ENCODE peak calls at places on chromosomes 1 and 21, in seven cellular contexts. B is kidney, G is BE2C, A is H1, R is tibial nerve, U is fibroblast of lung, H is left ventricle myocardium inferior. F is an unnamed sample.

GRCh38 chr1:43554444-43554992 is 23.8 kb downstream of the PTPRF start:
- DNase-seq in R (no peak), U (peak; percentile 53), A (no peak), H (no peak), B (no peak), G (no peak), F (peak; percentile 42)

GRCh38 chr1:184289825-184290550 is 96.8 kb upstream of the C1orf21 start:
- DNase-seq in U (no peak), A (no peak), G (no peak), B (no peak), R (no peak), H (no peak), F (no peak)

GRCh38 chr1:118947790-118948189 is 40.4 kb downstream of the TBX15 start:
- DNase-seq in B (no peak), G (no peak), R (no peak), U (peak; percentile 79), A (no peak), H (no peak), F (no peak)

GRCh38 chr1:234926574-234927311 is 201.9 kb downstream of the TOMM20 start:
- DNase-seq in G (no peak), U (no peak), B (no peak), A (no peak), R (no peak), H (no peak), F (peak; percentile 32)

GRCh38 chr1:214429951-214430742 is 121.3 kb downstream of the PTPN14 start:
- DNase-seq in R (no peak), H (no peak), A (no peak), B (no peak), U (peak; percentile 78), G (no peak), F (no peak)

GRCh38 chr21:19244502-19245187 is 841.1 kb upstream of the TMPRSS15 start:
- DNase-seq in U (no peak), A (no peak), B (peak; percentile 43), G (no peak), H (no peak), R (no peak), F (no peak)

GRCh38 chr1:18681423-18681835 is 50.8 kb downstream of the PAX7 start:
- DNase-seq in U (peak; percentile 26), R (no peak), H (no peak), A (no peak), G (no peak), B (no peak), F (peak; percentile 39)

GRCh38 chr1:3922201-3922725 is 22.2 kb upstream of the C1orf174 start:
- DNase-seq in B (no peak), R (no peak), U (no peak), H (no peak), G (no peak), A (no peak), F (peak; percentile 42)

GRCh38 chr1:152501704-152502103 is 8.9 kb upstream of the LCE5A start:
- DNase-seq in R (no peak), G (no peak), B (no peak), U (no peak), A (no peak), H (no peak), F (no peak)

GRCh38 chr1:33147997-33148314 is 33.9 kb downstream of the TRIM62 start:
- DNase-seq in R (no peak), U (no peak), H (no peak), G (peak; percentile 25), B (no peak), A (no peak), F (no peak)

GRCh38 chr1:3431266-3431665 is 23.2 kb upstream of the ARHGEF16 start:
- DNase-seq in R (no peak), G (peak; percentile 30), A (no peak), U (no peak), H (no peak), B (peak; percentile 37), F (no peak)

GRCh38 chr1:37741130-37741529 is 23.8 kb downstream of the EPHA10 start:
- DNase-seq in R (no peak), A (no peak), B (no peak), H (no peak), U (peak; percentile 20), G (no peak), F (no peak)

GRCh38 chr1:53500184-53501064 is 41.2 kb downstream of the DMRTB1 start:
- DNase-seq in H (no peak), R (no peak), B (peak; percentile 58), A (no peak), U (no peak), G (no peak), F (no peak)

GRCh38 chr1:173862769-173863223 is 5.0 kb downstream of the GAS5 start:
- DNase-seq in U (no peak), G (no peak), R (no peak), B (no peak), A (no peak), H (no peak), F (no peak)

GRCh38 chr1:202259705-202260104 is 66.1 kb downstream of the LGR6 start:
- DNase-seq in B (peak; percentile 18), A (peak; percentile 36), U (no peak), R (no peak), H (no peak), G (no peak), F (no peak)

GRCh38 chr1:19577001-19577400 is 67.1 kb upstream of the NBL1 start:
- DNase-seq in G (no peak), H (no peak), U (peak; percentile 31), A (no peak), R (no peak), B (no peak), F (no peak)

GRCh38 chr1:117780981-117781475 is 148.4 kb downstream of the GDAP2 start:
- DNase-seq in G (peak; percentile 66), B (no peak), R (no peak), H (no peak), A (no peak), U (no peak), F (no peak)

GRCh38 chr1:117782056-117782455 is 147.4 kb downstream of the GDAP2 start:
- DNase-seq in H (no peak), B (no peak), G (no peak), U (no peak), A (no peak), R (no peak), F (no peak)

GRCh38 chr1:117783586-117784396 is 145.6 kb downstream of the GDAP2 start:
- DNase-seq in B (no peak), H (no peak), A (no peak), U (no peak), G (no peak), R (no peak), F (no peak)

GRCh38 chr1:117779364-117779763 is 150.1 kb downstream of the GDAP2 start:
- DNase-seq in H (no peak), G (no peak), R (no peak), U (no peak), B (no peak), A (no peak), F (no peak)
- H3K4me1 ChIP-seq in H (peaks cover 16% of the 10 kb centered on the region), G (peaks cover 24% of the 10 kb centered on the region), R (no peaks in the 10 kb centered on the region), U (no peaks in the 10 kb centered on the region), B (no peaks in the 10 kb centered on the region), A (no peaks in the 10 kb centered on the region), F (no peaks in the 10 kb centered on the region)

GRCh38 chr1:9316512-9316911 is 23.8 kb downstream of the SPSB1 start:
- DNase-seq in A (no peak), U (no peak), R (no peak), G (no peak), B (no peak), H (no peak), F (no peak)

GRCh38 chr1:9316080-9316444 is 23.4 kb downstream of the SPSB1 start:
- DNase-seq in R (no peak), U (no peak), A (no peak), H (no peak), G (no peak), B (no peak), F (no peak)

GRCh38 chr1:9315411-9316079 is 22.9 kb downstream of the SPSB1 start:
- DNase-seq in U (peak; percentile 89), H (peak; percentile 13), A (no peak), G (no peak), B (no peak), R (no peak), F (no peak)

GRCh38 chr1:9317591-9318331 is 25.1 kb downstream of the SPSB1 start:
- DNase-seq in B (no peak), U (peak; percentile 80), G (no peak), R (no peak), H (peak; percentile 34), A (no peak), F (no peak)

DNA sequence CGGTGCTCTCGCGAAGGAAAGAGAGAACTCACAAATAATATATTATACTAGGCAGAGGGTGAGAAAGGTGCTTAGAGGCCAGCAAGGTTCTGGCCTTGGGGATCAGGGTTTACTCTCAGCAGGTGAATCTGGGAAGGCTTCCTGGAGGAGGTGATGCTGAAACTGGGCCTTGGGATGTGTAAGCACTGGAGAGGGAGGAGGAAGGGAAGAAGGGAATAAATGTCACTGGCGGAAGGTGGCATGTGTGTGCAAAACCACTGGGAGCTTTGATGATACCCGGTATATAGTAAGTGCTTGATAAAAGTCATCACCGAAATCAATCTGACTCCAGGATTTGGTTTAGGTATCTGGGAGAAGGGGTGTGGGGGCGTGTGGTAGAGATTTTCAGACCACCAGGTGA is 24.4 kb downstream of the SPSB1 start:
- DNase-seq in G (no peak), U (no peak), A (no peak), H (no peak), B (no peak), R (no peak), F (no peak)
- H3K4me1 ChIP-seq in G (no peaks in the 10 kb centered on the region), U (peaks cover 26% of the 10 kb centered on the region), A (peaks cover 37% of the 10 kb centered on the region), H (peaks cover 53% of the 10 kb centered on the region), B (peaks cover 21% of the 10 kb centered on the region), R (peaks cover 18% of the 10 kb centered on the region), F (peaks cover 13% of the 10 kb centered on the region)

GRCh38 chr1:193538690-193539089 is 352.3 kb upstream of the B3GALT2 start:
- DNase-seq in U (no peak), G (no peak), A (no peak), B (no peak), H (no peak), R (no peak), F (no peak)

GRCh38 chr1:193540511-193540910 is 354.1 kb upstream of the B3GALT2 start:
- DNase-seq in H (no peak), A (no peak), U (no peak), B (no peak), G (no peak), R (no peak), F (no peak)

GRCh38 chr1:193539731-193540459 is 353.5 kb upstream of the B3GALT2 start:
- DNase-seq in G (no peak), U (no peak), B (no peak), R (no peak), A (no peak), H (no peak), F (no peak)

GRCh38 chr1:193537266-193538003 is 351.0 kb upstream of the B3GALT2 start:
- DNase-seq in G (no peak), R (no peak), U (no peak), B (no peak), H (no peak), A (no peak), F (peak; percentile 46)

DNA sequence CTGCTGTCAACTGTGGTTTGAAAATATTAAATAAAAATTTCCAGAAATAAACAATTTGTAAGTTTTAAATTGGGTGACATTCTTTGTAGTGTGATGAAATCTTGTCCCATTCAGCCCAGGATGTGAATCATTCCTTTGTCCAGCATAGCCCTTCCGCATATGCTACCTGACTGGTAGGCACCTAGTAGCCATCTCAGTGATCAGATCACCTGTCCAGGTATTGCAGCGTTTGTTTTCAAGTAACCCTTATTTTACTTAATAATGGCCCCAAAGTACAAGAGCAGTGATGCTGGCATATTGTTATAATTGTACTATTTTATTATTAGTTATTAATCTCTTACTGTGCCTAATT is 351.6 kb upstream of the B3GALT2 start:
- DNase-seq in H (no peak), U (no peak), A (no peak), R (no peak), G (no peak), B (no peak), F (no peak)
- H3K4me1 ChIP-seq in H (no peaks in the 10 kb centered on the region), U (no peaks in the 10 kb centered on the region), A (peaks cover 3% of the 10 kb centered on the region), R (no peaks in the 10 kb centered on the region), G (no peaks in the 10 kb centered on the region), B (no peaks in the 10 kb centered on the region), F (no peaks in the 10 kb centered on the region)

GRCh38 chr21:37410639-37411038 is 44.1 kb downstream of the DYRK1A start:
- DNase-seq in A (no peak), B (no peak), U (no peak), R (no peak), G (no peak), H (no peak), F (no peak)
- H3K4me1 ChIP-seq in A (peaks cover 4% of the 10 kb centered on the region), B (peaks cover 9% of the 10 kb centered on the region), U (peaks cover 26% of the 10 kb centered on the region), R (peaks cover 50% of the 10 kb centered on the region), G (peaks cover 8% of the 10 kb centered on the region), H (peaks cover 99% of the 10 kb centered on the region), F (peaks cover 22% of the 10 kb centered on the region)